ENCODE peak calls at places on chromosome 9, in five cellular contexts. B is transverse colon, D is lower lobe of right lung, Z is HL-60, Q is pancreas. N is an unnamed sample. For H3K27me3, the result is how much of the 10 kb centered on the place peaks cover.

GRCh38 chr9:114894206-114894605 is 36.2 kb downstream of the TNFSF8 start:
- DNase-seq in B (no peak), D (no peak), Z (no peak), Q (no peak), N (no peak)

GRCh38 chr9:75108571-75108970 is 20.3 kb downstream of the OSTF1 start:
- DNase-seq in B (peak), D (peak), Z (peak), Q (no peak), N (peak)

GRCh38 chr9:109241207-109241606 is 74.2 kb upstream of the FRRS1L start:
- DNase-seq in B (no peak), D (no peak), Z (no peak), Q (no peak), N (no peak)

GRCh38 chr9:123834218-123834906 is 95.6 kb downstream of the DENND1A start:
- DNase-seq in B (no peak), D (no peak), Z (no peak), Q (no peak), N (no peak)

GRCh38 chr9:7320139-7320538 is 479.4 kb downstream of the DMAC1 start:
- DNase-seq in B (peak), D (no peak), Z (no peak), Q (no peak), N (no peak)

GRCh38 chr9:121300283-121301119 is 32.5 kb downstream of the GSN start:
- DNase-seq in B (no peak), D (no peak), Z (no peak), Q (no peak), N (peak)

GRCh38 chr9:36132081-36132480 is 4.5 kb upstream of the GLIPR2 start:
- DNase-seq in B (no peak), D (no peak), Z (no peak), Q (no peak), N (no peak)

GRCh38 chr9:33241298-33241697 is 1.3 kb downstream of the SPINK4 start:
- DNase-seq in B (peak), D (no peak), Z (no peak), Q (no peak), N (no peak)

GRCh38 chr9:71793386-71794105 is 25.2 kb upstream of the CEMIP2 start:
- DNase-seq in B (no peak), D (no peak), Z (no peak), Q (no peak), N (no peak)

GRCh38 chr9:35820076-35820475 is 5.2 kb upstream of the HINT2 start:
- DNase-seq in B (no peak), D (no peak), Z (no peak), Q (no peak), N (no peak)

GRCh38 chr9:36575411-36575882 is 2.8 kb downstream of the MELK start:
- DNase-seq in B (no peak), D (no peak), Z (no peak), Q (no peak), N (no peak)

GRCh38 chr9:137454506-137455360 is 4.4 kb downstream of the NSMF start:
- DNase-seq in B (peak), D (peak), Z (no peak), Q (peak), N (peak)

GRCh38 chr9:26955222-26955903 is 849 bp upstream of the IFT74 start:
- DNase-seq in B (peak), D (no peak), Z (peak), Q (no peak), N (no peak)

GRCh38 chr9:76571288-76572204 is 112.6 kb downstream of the GCNT1 start:
- DNase-seq in B (peak), D (peak), Z (peak), Q (no peak), N (peak)

GRCh38 chr9:133247632-133248031 is 27.4 kb downstream of the ABO start:
- DNase-seq in B (no peak), D (no peak), Z (no peak), Q (no peak), N (no peak)

GRCh38 chr9:133248722-133249295 is 26.2 kb downstream of the ABO start:
- DNase-seq in B (no peak), D (no peak), Z (no peak), Q (no peak), N (no peak)

GRCh38 chr9:133249337-133249736 is 25.7 kb downstream of the ABO start:
- DNase-seq in B (no peak), D (no peak), Z (no peak), Q (no peak), N (no peak)

GRCh38 chr9:133242991-133243390 is 32.0 kb downstream of the ABO start:
- DNase-seq in B (no peak), D (no peak), Z (no peak), Q (no peak), N (no peak)

DNA sequence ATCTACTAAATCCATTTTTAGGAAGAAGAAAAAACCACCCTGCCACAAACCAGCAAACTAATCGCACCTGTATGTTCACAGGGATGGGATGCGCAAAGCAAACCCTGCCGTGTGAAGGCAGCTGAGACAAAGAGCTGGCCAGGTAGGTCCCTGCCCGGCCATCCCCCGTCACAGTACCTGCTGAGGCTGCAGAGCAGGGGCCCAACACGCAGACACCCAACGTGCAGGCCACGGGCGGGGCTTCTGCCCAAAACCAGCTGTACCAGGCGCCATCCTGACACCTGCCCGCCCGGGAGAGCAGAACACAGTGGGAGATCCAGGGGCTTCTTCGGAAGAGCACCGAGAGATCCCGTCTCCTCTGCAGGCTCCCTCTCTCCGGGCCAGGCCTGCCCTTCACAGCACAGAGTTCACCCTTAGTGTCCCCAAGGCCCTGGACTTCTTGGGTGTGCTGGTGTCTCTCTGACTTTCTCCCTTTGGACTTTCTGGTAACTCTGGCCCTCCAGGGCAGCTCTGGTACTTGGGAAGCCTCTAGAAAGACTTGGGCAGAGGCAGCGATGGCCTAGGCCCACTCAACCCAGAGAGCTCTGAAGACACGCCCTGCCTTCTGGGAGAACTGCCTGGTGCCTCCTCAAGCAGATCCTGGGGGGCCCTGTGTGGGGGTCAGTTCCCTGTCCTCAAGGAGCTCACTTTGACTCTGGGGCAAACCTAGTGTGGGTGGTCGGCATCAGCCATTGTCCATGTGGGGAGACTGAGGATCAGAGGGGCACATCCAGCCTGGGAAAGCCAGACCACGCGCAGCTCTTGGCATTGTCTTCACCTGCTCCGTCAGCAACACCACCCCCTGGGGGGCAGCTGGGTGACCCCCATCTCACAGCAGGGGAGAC is 28.3 kb downstream of the ABO start:
- DNase-seq in B (no peak), D (no peak), Z (no peak), Q (no peak), N (no peak)
- H3K27me3 ChIP-seq in B (under half), D (under half), Z (under half), Q (under half), N (under half)

DNA sequence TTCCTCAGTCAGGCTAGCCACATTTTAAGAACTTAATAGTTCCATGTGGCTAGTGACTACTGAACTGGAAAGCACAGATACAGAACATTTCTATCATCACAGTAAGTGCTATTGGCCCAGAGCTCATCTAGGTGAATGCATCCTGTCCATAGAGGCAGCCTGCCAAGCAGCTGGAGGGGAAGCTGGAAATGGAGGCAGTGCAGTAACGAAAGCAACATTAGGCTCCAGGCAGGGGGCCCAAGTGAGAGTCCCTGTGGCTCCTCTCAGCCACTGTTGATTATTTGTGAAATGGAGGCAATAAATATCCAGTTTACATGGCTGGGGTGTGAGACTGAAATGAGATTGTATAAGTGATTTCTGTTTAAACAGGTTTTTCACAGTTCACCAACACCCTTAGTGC is 227.2 kb upstream of the KLF9 start:
- DNase-seq in B (no peak), D (no peak), Z (no peak), Q (no peak), N (no peak)
- H3K27me3 ChIP-seq in B (under half), D (under half), Z (under half), Q (under half), N (under half)

DNA sequence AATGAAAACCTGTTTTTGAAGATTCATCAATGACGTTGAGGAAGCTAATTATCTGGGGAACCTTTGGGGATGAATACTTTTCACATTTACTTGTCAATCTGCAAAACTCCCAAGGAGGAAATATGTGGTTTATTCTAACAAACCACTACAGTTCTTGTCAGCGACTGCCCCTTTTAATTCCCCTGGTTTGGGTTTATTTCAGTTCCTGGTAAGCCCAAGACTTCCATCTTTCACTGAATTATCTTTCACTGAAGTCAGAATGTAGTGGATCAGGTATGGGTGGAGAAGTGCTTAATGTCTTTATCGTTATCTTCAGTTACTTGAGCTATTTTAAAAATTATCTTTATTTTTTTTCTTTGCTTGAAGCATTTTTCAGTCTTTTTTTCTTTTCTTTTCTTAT is 40.2 kb downstream of the TLR4 start:
- DNase-seq in B (no peak), D (no peak), Z (no peak), Q (no peak), N (no peak)
- H3K27me3 ChIP-seq in B (under half), D (under half), Z (under half), Q (under half), N (under half)

GRCh38 chr9:111728617-111729366 is 65.9 kb downstream of the SHOC1 start:
- DNase-seq in B (no peak), D (no peak), Z (no peak), Q (no peak), N (no peak)

GRCh38 chr9:111728143-111728542 is 66.6 kb downstream of the SHOC1 start:
- DNase-seq in B (no peak), D (no peak), Z (no peak), Q (no peak), N (no peak)

GRCh38 chr9:111730937-111731567 is 63.7 kb downstream of the SHOC1 start:
- DNase-seq in B (no peak), D (no peak), Z (no peak), Q (no peak), N (no peak)

GRCh38 chr9:111736714-111737113 is 58.0 kb downstream of the SHOC1 start:
- DNase-seq in B (no peak), D (no peak), Z (no peak), Q (no peak), N (no peak)

GRCh38 chr9:111731916-111732315 is 62.8 kb downstream of the SHOC1 start:
- DNase-seq in B (no peak), D (no peak), Z (no peak), Q (no peak), N (no peak)
- H3K27me3 ChIP-seq in B (under half), D (under half), Z (under half), Q (under half), N (under half)

GRCh38 chr9:133634024-133634691 is 2.0 kb upstream of the DBH start:
- DNase-seq in B (no peak), D (no peak), Z (no peak), Q (no peak), N (no peak)
- H3K27me3 ChIP-seq in B (under half), D (under half), Z (under half), Q (under half), N (under half)

GRCh38 chr9:127252405-127253093 is 12.0 kb upstream of the GARNL3 start:
- DNase-seq in B (no peak), D (no peak), Z (no peak), Q (no peak), N (no peak)
- H3K27me3 ChIP-seq in B (under half), D (under half), Z (under half), Q (under half), N (under half)